ENCODE peak calls at places on chromosomes 4 and X, in four cellular contexts. B is cardiac fibroblast, H is fibroblast of mammary gland, D is body of pancreas. J is an unnamed sample.
A peak's percentile ranks its signal among the peaks of the same experiment; 100 is the strongest.

GRCh38 chrX:97895751-97896150 is 1012.0 kb downstream of the RPA4 start:
- DNase-seq in B (peak; percentile 19), H (peak; percentile 18), D (no peak), J (peak; percentile 2)

GRCh38 chr4:52100062-52100461 is 49.0 kb downstream of the SPATA18 start:
- DNase-seq in B (peak; percentile 50), H (peak; percentile 40), D (no peak), J (no peak)

GRCh38 chr4:146633471-146633800 is 5.3 kb upstream of the POU4F2 start:
- DNase-seq in B (no peak), H (no peak), D (no peak), J (no peak)

GRCh38 chr4:8055206-8055605 is 103.4 kb downstream of the ABLIM2 start:
- DNase-seq in B (no peak), H (no peak), D (no peak), J (no peak)

GRCh38 chr4:996994-997374 is 3.8 kb upstream of the SLC26A1 start:
- DNase-seq in B (no peak), H (no peak), D (no peak), J (no peak)

GRCh38 chr4:177118596-177118995 is 191.1 kb upstream of the NEIL3 start:
- DNase-seq in B (peak; percentile 98), H (peak; percentile 96), D (peak; percentile 42), J (peak; percentile 97)

GRCh38 chrX:64229145-64229544 is 1.3 kb downstream of the ASB12 start:
- DNase-seq in B (no peak), H (no peak), D (no peak), J (no peak)

GRCh38 chrX:19046343-19047215 is 62.7 kb upstream of the PHKA2 start:
- DNase-seq in B (peak; percentile 48), H (peak; percentile 68), D (no peak), J (no peak)

GRCh38 chr4:143382539-143382938 is 45.9 kb downstream of the GAB1 start:
- DNase-seq in B (peak; percentile 43), H (peak; percentile 36), D (no peak), J (no peak)

GRCh38 chrX:147832707-147833348 is 78.9 kb upstream of the FMR1 start:
- DNase-seq in B (no peak), H (no peak), D (no peak), J (no peak)

GRCh38 chrX:12206413-12206812 is 68.1 kb downstream of the FRMPD4 start:
- DNase-seq in B (no peak), H (no peak), D (no peak), J (no peak)

GRCh38 chr4:7980036-7980435 is 40.4 kb upstream of the AFAP1 start:
- DNase-seq in B (no peak), H (no peak), D (no peak), J (no peak)

GRCh38 chr4:67320645-67321044 is 224.7 kb downstream of the CENPC start:
- DNase-seq in B (no peak), H (no peak), D (no peak), J (no peak)

GRCh38 chr4:54076673-54077072 is 12.3 kb upstream of the CHIC2 start:
- DNase-seq in B (peak; percentile 66), H (no peak), D (no peak), J (no peak)

GRCh38 chr4:16931906-16932305 is 33.5 kb upstream of the LDB2 start:
- DNase-seq in B (peak; percentile 11), H (peak; percentile 8), D (no peak), J (no peak)

GRCh38 chrX:106159861-106160282 is 8.2 kb upstream of the PWWP3B start:
- DNase-seq in B (no peak), H (no peak), D (no peak), J (no peak)

GRCh38 chrX:150841466-150842197 is 56.8 kb downstream of the CD99L2 start:
- DNase-seq in B (peak; percentile 82), H (peak; percentile 67), D (peak; percentile 5), J (peak; percentile 28)

GRCh38 chr4:165927366-165927765 is 54.3 kb downstream of the TLL1 start:
- DNase-seq in B (no peak), H (no peak), D (no peak), J (no peak)

GRCh38 chr4:79959652-79960051 is 113.4 kb downstream of the ANTXR2 start:
- DNase-seq in B (no peak), H (no peak), D (no peak), J (no peak)

GRCh38 chr4:15562114-15562513 is 92.4 kb downstream of the CC2D2A start:
- DNase-seq in B (no peak), H (no peak), D (no peak), J (no peak)

GRCh38 chr4:172708184-172708583 is 460.4 kb upstream of the GALNT7 start:
- DNase-seq in B (no peak), H (no peak), D (no peak), J (no peak)

GRCh38 chr4:134018845-134019244 is 182.7 kb downstream of the PABPC4L start:
- DNase-seq in B (no peak), H (peak; percentile 6), D (no peak), J (no peak)
- H3K4me3 ChIP-seq in B (no peak overlapping the region), H (no peak overlapping the region), D (no peak overlapping the region), J (no peak overlapping the region)

GRCh38 chr4:150145090-150145949 is 67.1 kb downstream of the DCLK2 start:
- DNase-seq in B (no peak), H (no peak), D (no peak), J (no peak)
- TF ChIP-seq CTCF in B (no peak), H (peak; percentile 43), D (no peak), J (peak; percentile 29)

GRCh38 chr4:113636438-113636818 is 125.1 kb downstream of the CAMK2D start:
- DNase-seq in B (no peak), H (no peak), D (no peak), J (no peak)

GRCh38 chr4:113637363-113637762 is 124.2 kb downstream of the CAMK2D start:
- DNase-seq in B (peak; percentile 62), H (no peak), D (no peak), J (peak; percentile 24)

GRCh38 chr4:113636877-113637276 is 124.7 kb downstream of the CAMK2D start:
- DNase-seq in B (peak; percentile 55), H (peak; percentile 47), D (no peak), J (no peak)

GRCh38 chr4:113639311-113639710 is 122.2 kb downstream of the CAMK2D start:
- DNase-seq in B (no peak), H (no peak), D (no peak), J (no peak)

GRCh38 chr4:113637823-113638691 is 123.5 kb downstream of the CAMK2D start:
- DNase-seq in B (no peak), H (no peak), D (no peak), J (no peak)
- H3K4me3 ChIP-seq in B (no peak overlapping the region), H (no peak overlapping the region), D (no peak overlapping the region), J (no peak overlapping the region)

DNA sequence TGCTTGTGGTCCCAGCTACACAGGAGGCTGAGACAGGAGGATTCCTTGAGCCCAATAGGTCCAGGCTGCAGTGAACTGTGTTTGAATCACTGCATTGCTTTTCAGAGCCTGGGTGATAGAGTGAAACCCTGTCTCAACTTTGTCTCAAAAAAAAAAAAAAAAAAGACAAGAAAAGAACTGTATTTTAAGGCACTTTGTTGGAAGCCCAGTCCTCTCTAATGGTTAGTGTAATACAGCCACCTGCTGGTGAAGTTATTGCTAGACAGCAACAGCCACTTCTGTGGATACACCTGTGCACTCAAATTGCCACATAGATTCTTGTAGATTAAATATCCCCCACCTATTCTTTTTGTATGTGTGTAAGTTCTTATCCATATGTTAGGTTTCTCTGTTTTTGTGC is 10.1 kb upstream of the FGG start:
- DNase-seq in B (peak; percentile 73), H (peak; percentile 64), D (peak; percentile 47), J (no peak)
- TF ChIP-seq CTCF in B (peak; percentile 60), H (peak; percentile 61), D (peak; percentile 73), J (peak; percentile 51)

GRCh38 chr4:185472063-185472542 is 570 bp upstream of the CCDC110 start:
- DNase-seq in B (peak; percentile 19), H (no peak), D (no peak), J (no peak)
- H3K4me3 ChIP-seq in B (peak overlapping the region; percentile 76), H (peak overlapping the region; percentile 57), D (peak overlapping the region; percentile 77), J (peak overlapping the region; percentile 80)

GRCh38 chrX:153494541-153495361 is at the start of gene BGN:
- DNase-seq in B (peak; percentile 46), H (peak; percentile 34), D (peak; percentile 10), J (no peak)
- TF ChIP-seq CTCF in B (peak; percentile 36), H (peak; percentile 35), D (peak; percentile 32), J (peak; percentile 45)

GRCh38 chrX:54641530-54641929 is 111.5 kb downstream of the GNL3L start:
- DNase-seq in B (no peak), H (peak; percentile 7), D (no peak), J (no peak)

GRCh38 chrX:54640721-54641120 is 110.7 kb downstream of the GNL3L start:
- DNase-seq in B (peak; percentile 5), H (peak; percentile 45), D (no peak), J (no peak)

GRCh38 chrX:54640103-54640428 is 110.0 kb downstream of the GNL3L start:
- DNase-seq in B (no peak), H (peak; percentile 1), D (no peak), J (no peak)

GRCh38 chrX:54639346-54640102 is 109.5 kb downstream of the GNL3L start:
- DNase-seq in B (peak; percentile 97), H (peak; percentile 96), D (peak; percentile 97), J (peak; percentile 91)

GRCh38 chrX:54639018-54639345 is 109.0 kb downstream of the GNL3L start:
- DNase-seq in B (no peak), H (no peak), D (no peak), J (no peak)
- H3K4me3 ChIP-seq in B (peak overlapping the region; percentile 55), H (peak overlapping the region; percentile 59), D (no peak overlapping the region), J (peak overlapping the region; percentile 40)

GRCh38 chrX:54422168-54422567 is 18.0 kb upstream of the TSR2 start:
- DNase-seq in B (no peak), H (no peak), D (no peak), J (no peak)
- TF ChIP-seq CTCF in B (no peak), H (no peak), D (no peak), J (no peak)

DNA sequence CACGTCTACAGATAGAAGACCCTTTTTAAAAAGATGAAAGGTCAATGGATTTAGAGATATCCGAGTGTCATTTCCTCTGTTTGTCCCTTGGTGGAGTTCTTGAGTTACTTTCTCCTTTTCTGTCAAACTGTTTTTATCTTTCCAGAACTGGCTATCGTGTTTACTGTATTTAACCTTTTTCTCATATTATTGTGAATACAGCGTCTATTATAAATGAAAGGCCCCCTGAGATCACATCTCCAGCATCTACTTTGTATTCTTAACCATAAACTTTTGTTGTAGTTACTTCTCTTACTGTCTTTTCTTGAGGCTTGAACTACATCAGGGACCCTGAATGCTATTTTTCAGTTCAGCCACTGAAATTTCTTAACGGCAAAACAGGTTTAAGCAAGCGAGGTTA is 4.0 kb upstream of the PCDH7 start:
- DNase-seq in B (peak; percentile 51), H (peak; percentile 63), D (no peak), J (no peak)
- H3K4me3 ChIP-seq in B (peak overlapping the region; percentile 1), H (peak overlapping the region; percentile 62), D (no peak overlapping the region), J (peak overlapping the region; percentile 95)